ENCODE peak calls at places on chromosome 21, in four cellular contexts. L is K562, W is WTC11, T is HepG2. N is an unnamed sample.

GRCh38 chr21:35350965-35351364 is 301.9 kb upstream of the RUNX1 start:
- DNase-seq in L (no peak), W (no peak), T (no peak), N (no peak)

GRCh38 chr21:44516828-44517174 is 23.2 kb downstream of the KRTAP10-1 start:
- DNase-seq in L (no peak), W (no peak), T (no peak), N (no peak)

GRCh38 chr21:28754127-28754611 is 238.5 kb downstream of the LTN1 start:
- DNase-seq in L (no peak), W (no peak), T (no peak), N (no peak)

GRCh38 chr21:45286671-45287437 is 841 bp downstream of the POFUT2 start:
- DNase-seq in L (no peak), W (peak), T (no peak), N (no peak)

GRCh38 chr21:44261675-44262295 is at the start of gene DNMT3L:
- DNase-seq in L (peak), W (no peak), T (no peak), N (no peak)

GRCh38 chr21:26194326-26194725 is 23.8 kb upstream of the APP start:
- DNase-seq in L (no peak), W (no peak), T (no peak), N (no peak)

GRCh38 chr21:46054447-46054846 is 43.5 kb upstream of the COL6A2 start:
- DNase-seq in L (no peak), W (no peak), T (no peak), N (no peak)

GRCh38 chr21:44329086-44329889 is 9.9 kb downstream of the CFAP410 start:
- DNase-seq in L (no peak), W (no peak), T (no peak), N (no peak)

GRCh38 chr21:35366348-35367085 is 317.4 kb upstream of the RUNX1 start:
- DNase-seq in L (no peak), W (no peak), T (no peak), N (no peak)

GRCh38 chr21:41664881-41665765 is 101.7 kb downstream of the RIPK4 start:
- DNase-seq in L (no peak), W (no peak), T (no peak), N (no peak)

GRCh38 chr21:35342440-35342839 is 293.3 kb upstream of the RUNX1 start:
- DNase-seq in L (no peak), W (no peak), T (no peak), N (no peak)

GRCh38 chr21:46119565-46120271 is 21.8 kb downstream of the COL6A2 start:
- DNase-seq in L (no peak), W (peak), T (no peak), N (no peak)

GRCh38 chr21:40548134-40548533 is 298.8 kb downstream of the DSCAM start:
- DNase-seq in L (no peak), W (no peak), T (no peak), N (no peak)
- TF ChIP-seq SP1 in L (no peak), W (no peak), T (no peak), N (no peak)

GRCh38 chr21:37136261-37136660 is 63.2 kb downstream of the TTC3 start:
- DNase-seq in L (no peak), W (no peak), T (no peak), N (no peak)

GRCh38 chr21:37139902-37140301 is 66.8 kb downstream of the TTC3 start:
- DNase-seq in L (no peak), W (no peak), T (no peak), N (no peak)

DNA sequence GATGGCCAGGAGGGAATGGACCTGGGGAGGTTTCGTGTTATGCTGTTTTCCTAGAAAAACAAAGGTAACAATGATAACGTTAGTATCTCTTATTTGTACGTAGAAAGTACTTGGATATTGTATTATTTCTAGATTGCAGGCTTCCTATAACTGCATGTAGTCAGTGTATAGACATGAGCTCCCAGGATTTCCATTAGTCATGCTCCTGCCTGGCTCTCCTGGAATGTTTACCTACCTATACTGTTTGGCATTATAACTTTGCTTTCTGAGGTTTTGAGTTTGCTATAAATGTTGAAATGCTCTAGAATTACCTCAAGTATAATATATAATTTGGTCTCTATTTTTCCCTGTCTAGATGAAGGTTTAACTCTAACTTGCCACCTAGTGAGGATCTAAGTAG is 66.1 kb downstream of the TTC3 start:
- DNase-seq in L (no peak), W (no peak), T (no peak), N (no peak)
- TF ChIP-seq SP1 in L (no peak), W (no peak), T (no peak), N (no peak)

GRCh38 chr21:39097335-39097861 is 85.9 kb downstream of the PSMG1 start:
- DNase-seq in L (no peak), W (no peak), T (no peak), N (no peak)

GRCh38 chr21:39094087-39094785 is 89.0 kb downstream of the PSMG1 start:
- DNase-seq in L (no peak), W (no peak), T (no peak), N (no peak)

GRCh38 chr21:39094847-39095525 is 88.3 kb downstream of the PSMG1 start:
- DNase-seq in L (peak), W (no peak), T (peak), N (no peak)

GRCh38 chr21:39096754-39097153 is 86.5 kb downstream of the PSMG1 start:
- DNase-seq in L (no peak), W (peak), T (no peak), N (no peak)

DNA sequence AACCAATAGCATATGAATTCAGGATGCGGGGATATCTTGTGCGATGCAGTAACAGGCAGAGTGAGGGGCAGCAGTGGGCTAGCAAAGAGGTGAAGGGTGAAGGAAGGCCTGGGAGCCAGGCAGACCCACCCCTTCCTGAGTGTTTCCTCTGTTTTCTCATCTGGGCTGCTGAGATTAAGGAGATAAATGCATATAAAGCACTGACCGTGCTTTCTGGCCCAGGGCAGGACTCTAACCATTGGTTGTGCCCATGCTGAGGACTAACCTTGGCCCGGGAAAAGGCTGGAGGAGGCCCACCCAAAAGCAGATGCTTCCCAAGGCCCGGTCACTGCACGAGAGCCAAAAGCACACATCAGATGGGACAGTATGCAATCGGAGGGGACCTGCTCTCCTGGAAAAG is 87.6 kb downstream of the PSMG1 start:
- DNase-seq in L (no peak), W (no peak), T (no peak), N (no peak)
- TF ChIP-seq SP1 in L (no peak), W (no peak), T (no peak), N (no peak)

GRCh38 chr21:17848228-17848627 is 29.1 kb upstream of the C21orf91 start:
- DNase-seq in L (no peak), W (no peak), T (no peak), N (no peak)
- TF ChIP-seq SP1 in L (no peak), W (no peak), T (no peak), N (no peak)

DNA sequence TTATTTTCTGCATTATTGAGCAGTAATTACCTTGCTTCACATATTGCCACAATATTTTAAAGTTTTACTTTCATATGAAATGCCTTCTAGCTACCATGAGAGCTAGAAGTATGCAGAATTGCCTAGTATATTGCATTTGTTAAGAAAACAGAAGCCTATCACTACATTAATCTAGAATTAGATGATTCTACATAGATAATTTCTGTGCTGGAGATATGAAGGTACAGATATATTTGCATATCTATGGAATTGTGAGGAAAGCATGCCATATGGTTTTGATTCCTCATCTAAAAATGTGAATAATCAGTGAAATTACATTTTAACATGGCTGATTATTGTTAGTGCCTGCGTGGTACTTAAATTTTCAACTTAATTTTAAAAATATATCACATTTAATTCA is 1418.3 kb downstream of the NCAM2 start:
- DNase-seq in L (no peak), W (no peak), T (no peak), N (no peak)
- TF ChIP-seq SP1 in L (no peak), W (no peak), T (no peak), N (no peak)

GRCh38 chr21:15415541-15416261 is 314.1 kb upstream of the USP25 start:
- DNase-seq in L (no peak), W (no peak), T (peak), N (no peak)
- TF ChIP-seq SP1 in L (no peak), W (no peak), T (no peak), N (no peak)

GRCh38 chr21:36796070-36796469 is 97.2 kb downstream of the SIM2 start:
- DNase-seq in L (no peak), W (no peak), T (no peak), N (no peak)
- TF ChIP-seq SP1 in L (no peak), W (no peak), T (no peak), N (no peak)

DNA sequence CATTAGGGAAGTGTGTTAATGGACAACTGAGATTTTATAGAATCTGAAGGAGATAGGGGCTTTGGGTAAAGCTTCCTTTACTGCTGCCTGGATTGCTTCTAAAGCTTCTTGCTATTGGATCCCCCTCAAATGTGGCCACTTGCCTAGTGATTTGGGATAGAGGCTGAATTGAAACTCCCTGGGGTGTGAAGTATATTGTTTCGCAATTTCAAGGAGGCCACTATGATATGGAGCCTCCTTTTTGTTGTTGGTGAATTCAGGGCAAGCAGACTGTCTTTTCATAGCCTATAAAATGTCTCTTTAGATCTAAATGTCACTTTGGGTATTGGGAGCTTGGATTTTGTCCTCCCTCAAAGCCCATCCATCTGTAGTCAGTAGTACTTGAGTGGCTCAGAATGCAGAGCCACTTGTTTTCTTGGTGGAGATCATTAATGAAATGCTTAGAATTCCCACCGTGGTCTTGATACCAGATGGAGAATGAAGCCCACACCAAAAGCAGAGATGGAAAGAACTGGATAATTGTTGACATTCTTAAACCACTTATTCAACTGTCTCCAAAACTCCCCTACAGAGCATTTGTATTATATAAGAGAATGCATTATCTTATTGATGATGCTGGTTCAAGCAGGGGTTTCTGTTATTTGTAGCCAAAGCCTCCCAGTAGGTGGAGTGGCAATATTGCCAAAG is 144.3 kb upstream of the KCNE2 start:
- DNase-seq in L (no peak), W (no peak), T (no peak), N (no peak)
- TF ChIP-seq SP1 in L (no peak), W (no peak), T (no peak), N (no peak)

GRCh38 chr21:42678618-42679295 is 25.3 kb downstream of the PDE9A start:
- DNase-seq in L (no peak), W (no peak), T (no peak), N (no peak)

GRCh38 chr21:42676799-42677198 is 23.4 kb downstream of the PDE9A start:
- DNase-seq in L (no peak), W (no peak), T (no peak), N (no peak)

GRCh38 chr21:42679319-42679981 is 26.0 kb downstream of the PDE9A start:
- DNase-seq in L (no peak), W (peak), T (no peak), N (no peak)

GRCh38 chr21:42678118-42678430 is 24.7 kb downstream of the PDE9A start:
- DNase-seq in L (no peak), W (no peak), T (no peak), N (peak)

DNA sequence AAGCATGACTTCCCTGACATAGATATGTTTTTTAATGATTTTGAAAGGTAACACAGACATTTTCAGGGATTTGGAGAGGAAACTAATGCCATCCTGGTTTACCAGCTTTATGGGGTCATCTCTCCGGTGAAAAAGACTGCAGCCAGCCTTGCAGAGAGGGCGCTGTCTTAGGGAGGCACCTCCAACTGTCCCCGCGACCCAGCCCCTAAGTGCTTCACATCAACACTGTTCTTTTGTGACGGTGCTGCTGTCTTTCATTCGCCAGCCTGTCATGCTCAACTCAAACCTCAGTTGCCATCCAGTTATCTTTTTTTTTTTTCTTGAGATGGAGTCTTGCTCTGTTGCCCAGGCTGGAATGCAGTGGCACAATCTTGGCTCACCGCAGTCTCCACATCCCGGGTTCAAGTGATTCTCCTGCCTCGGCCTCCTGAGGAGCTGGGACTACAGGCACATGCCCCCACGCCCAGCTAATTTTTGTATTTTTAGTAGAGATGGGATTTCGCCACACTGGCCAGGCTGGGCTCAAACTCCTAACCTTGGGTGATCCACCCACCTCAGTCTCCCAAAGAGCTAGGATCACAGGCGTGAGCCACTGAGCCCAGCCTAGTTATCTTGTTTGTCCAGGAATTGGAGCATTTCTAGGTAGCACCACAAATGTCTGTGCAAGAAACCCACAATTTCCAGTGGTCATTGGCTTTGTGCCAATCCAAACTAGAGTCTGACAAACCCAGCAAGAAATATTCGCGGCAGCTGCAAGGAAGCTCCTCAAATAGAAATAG is 24.1 kb downstream of the PDE9A start:
- DNase-seq in L (no peak), W (no peak), T (no peak), N (no peak)
- TF ChIP-seq SP1 in L (no peak), W (no peak), T (no peak), N (no peak)

N was measured in HEK293T.